ENCODE peak calls at places on chromosomes 5 and 9, in seven cellular contexts. D is upper lobe of left lung, B is esophagus muscularis mucosa, N is spleen, I is breast epithelium, A is adrenal gland, V is A549. P is an unnamed sample.
A peak's percentile ranks its signal among the peaks of the same experiment; 100 is the strongest.

GRCh38 chr5:59040804-59041201 is 457.9 kb downstream of the RAB3C start:
- DNase-seq in D (no peak), B (no peak), N (no peak), I (no peak), A (no peak), V (no peak), P (no peak)

GRCh38 chr5:67746103-67746502 is 469.5 kb upstream of the PIK3R1 start:
- DNase-seq in D (no peak), B (no peak), N (no peak), I (no peak), A (no peak), V (no peak), P (no peak)

GRCh38 chr9:84807870-84808385 is 138.4 kb downstream of the NTRK2 start:
- DNase-seq in D (no peak), B (no peak), N (no peak), I (no peak), A (no peak), V (no peak), P (no peak)

GRCh38 chr5:43042626-43043399 is 2.7 kb upstream of the ANXA2R start:
- DNase-seq in D (peak; percentile 66), B (no peak), N (peak; percentile 93), I (no peak), A (peak; percentile 82), V (no peak), P (peak; percentile 66)

GRCh38 chr5:31149072-31149471 is 44.4 kb upstream of the CDH6 start:
- DNase-seq in D (no peak), B (no peak), N (no peak), I (no peak), A (no peak), V (no peak), P (no peak)

GRCh38 chr5:125659316-125660071 is 763.7 kb upstream of the GRAMD2B start:
- DNase-seq in D (no peak), B (no peak), N (no peak), I (no peak), A (no peak), V (no peak), P (peak; percentile 81)

GRCh38 chr5:68033961-68034581 is 181.5 kb upstream of the PIK3R1 start:
- DNase-seq in D (peak; percentile 66), B (no peak), N (no peak), I (no peak), A (peak; percentile 63), V (no peak), P (peak; percentile 41)

GRCh38 chr5:181044662-181045305 is 4.7 kb downstream of the BTNL9 start:
- DNase-seq in D (peak; percentile 49), B (no peak), N (peak; percentile 38), I (no peak), A (peak; percentile 50), V (no peak), P (no peak)

GRCh38 chr9:95091971-95092320 is 225.6 kb downstream of the FANCC start:
- DNase-seq in D (no peak), B (no peak), N (no peak), I (no peak), A (no peak), V (no peak), P (no peak)

GRCh38 chr9:129675656-129676055 is 10.2 kb downstream of the PRRX2 start:
- DNase-seq in D (no peak), B (no peak), N (no peak), I (no peak), A (no peak), V (no peak), P (no peak)

GRCh38 chr5:123487298-123487697 is 24.7 kb upstream of the CSNK1G3 start:
- DNase-seq in D (no peak), B (no peak), N (no peak), I (no peak), A (no peak), V (no peak), P (peak; percentile 13)

GRCh38 chr5:1111727-1112289 is at the start of gene SLC12A7:
- DNase-seq in D (peak; percentile 79), B (no peak), N (peak; percentile 91), I (no peak), A (peak; percentile 49), V (peak; percentile 86), P (no peak)

GRCh38 chr5:6347673-6348072 is 30.7 kb downstream of the MED10 start:
- DNase-seq in D (no peak), B (no peak), N (no peak), I (no peak), A (no peak), V (no peak), P (no peak)

GRCh38 chr9:123111977-123112869 is 78.8 kb downstream of the GPR21 start:
- DNase-seq in D (no peak), B (peak; percentile 78), N (peak; percentile 79), I (no peak), A (no peak), V (no peak), P (no peak)

GRCh38 chr9:105418588-105419108 is 29.2 kb upstream of the FSD1L start:
- DNase-seq in D (no peak), B (no peak), N (no peak), I (no peak), A (no peak), V (no peak), P (no peak)

GRCh38 chr5:95296291-95296690 is 11.4 kb upstream of the MCTP1 start:
- DNase-seq in D (no peak), B (no peak), N (no peak), I (no peak), A (no peak), V (no peak), P (no peak)

GRCh38 chr9:126521551-126521950 is 92.2 kb upstream of the LMX1B start:
- DNase-seq in D (no peak), B (no peak), N (peak; percentile 44), I (no peak), A (no peak), V (no peak), P (no peak)

GRCh38 chr9:126522957-126523356 is 90.8 kb upstream of the LMX1B start:
- DNase-seq in D (no peak), B (no peak), N (peak; percentile 71), I (no peak), A (no peak), V (no peak), P (no peak)

GRCh38 chr9:126524353-126525077 is 89.2 kb upstream of the LMX1B start:
- DNase-seq in D (no peak), B (no peak), N (peak; percentile 67), I (no peak), A (no peak), V (no peak), P (no peak)

GRCh38 chr9:126521976-126522590 is 91.6 kb upstream of the LMX1B start:
- DNase-seq in D (no peak), B (no peak), N (peak; percentile 70), I (no peak), A (no peak), V (no peak), P (no peak)

GRCh38 chr9:126523621-126524111 is 90.1 kb upstream of the LMX1B start:
- DNase-seq in D (peak; percentile 74), B (no peak), N (peak; percentile 79), I (no peak), A (no peak), V (no peak), P (no peak)
- TF ChIP-seq CTCF in D (no peak), B (no peak), N (no peak), I (no peak), A (no peak), V (no peak), P (no peak)

GRCh38 chr9:107039546-107039945 is 176.6 kb downstream of the ZNF462 start:
- DNase-seq in D (no peak), B (no peak), N (no peak), I (no peak), A (no peak), V (no peak), P (no peak)

GRCh38 chr9:107029146-107029545 is 166.2 kb downstream of the ZNF462 start:
- DNase-seq in D (no peak), B (no peak), N (no peak), I (no peak), A (no peak), V (no peak), P (no peak)

GRCh38 chr9:107036367-107036766 is 173.4 kb downstream of the ZNF462 start:
- DNase-seq in D (no peak), B (no peak), N (no peak), I (no peak), A (no peak), V (no peak), P (no peak)

GRCh38 chr9:107034831-107035230 is 171.9 kb downstream of the ZNF462 start:
- DNase-seq in D (no peak), B (no peak), N (no peak), I (no peak), A (no peak), V (no peak), P (no peak)

DNA sequence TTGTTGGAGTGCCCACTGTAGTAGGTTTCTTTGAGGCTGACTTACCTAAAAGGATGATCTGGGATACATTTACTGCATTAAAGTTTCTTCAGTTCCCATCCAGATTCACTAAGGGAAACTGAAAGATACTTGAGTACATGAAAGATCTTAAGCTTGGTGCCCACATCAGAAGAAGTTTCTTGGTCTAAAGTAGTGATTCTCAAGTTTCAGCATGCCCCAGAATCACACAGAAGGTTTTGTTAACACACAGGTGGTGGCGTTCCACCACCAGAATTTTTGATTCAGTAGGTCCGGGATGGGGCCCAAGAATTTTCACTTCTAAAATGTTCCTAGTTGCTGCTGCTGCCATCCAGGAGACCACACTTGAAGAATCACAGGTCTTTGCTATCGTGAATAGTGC is 171.0 kb downstream of the ZNF462 start:
- DNase-seq in D (no peak), B (no peak), N (no peak), I (no peak), A (no peak), V (no peak), P (no peak)
- TF ChIP-seq POLR2A in D (no peak), B (no peak), N (no peak), I (no peak), A (no peak), V (no peak), P (no peak)

DNA sequence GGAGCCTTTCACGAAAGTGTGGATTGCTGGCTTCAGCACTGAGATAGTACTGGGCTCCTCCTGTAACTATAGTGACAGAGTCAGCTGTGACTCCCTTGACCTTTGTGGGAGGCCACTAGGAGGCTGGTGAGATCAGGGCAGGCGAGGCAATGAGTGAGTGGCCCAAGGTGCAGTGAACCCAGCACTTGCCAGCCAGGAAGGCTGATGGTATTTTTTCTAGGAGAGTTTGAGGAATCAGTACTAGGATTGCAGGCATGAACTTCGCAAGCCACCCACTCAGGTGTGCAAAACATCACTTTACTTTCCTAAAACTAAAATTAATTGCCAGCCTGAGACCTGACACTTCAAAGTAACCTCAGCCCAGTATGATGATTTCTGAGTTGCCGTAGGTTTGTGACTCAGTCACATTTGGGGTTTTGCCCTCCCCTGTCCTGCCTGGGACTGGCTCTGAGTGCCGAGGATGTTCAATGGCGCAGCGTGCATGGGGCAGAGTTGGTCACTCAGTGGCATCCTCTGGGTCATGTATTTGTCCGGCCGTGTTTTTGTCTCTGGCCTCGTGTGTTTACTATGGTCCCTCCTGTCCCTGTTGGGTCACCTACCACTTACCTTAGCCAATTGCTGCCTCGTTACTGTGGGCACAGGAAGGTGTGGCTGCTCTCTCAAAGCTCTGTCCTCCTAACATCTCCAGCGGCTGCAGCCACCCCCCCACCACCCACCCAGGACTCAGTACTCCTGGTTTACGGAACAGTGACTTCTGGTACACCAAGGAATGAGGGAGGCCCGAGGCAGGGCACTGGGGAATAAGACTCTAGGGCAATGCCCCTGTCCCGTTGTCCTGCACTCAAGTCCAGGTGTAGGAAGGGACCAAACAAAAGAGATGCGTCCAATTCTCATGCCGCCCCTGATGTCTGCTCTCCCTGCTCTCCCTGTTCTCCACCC is 67.2 kb downstream of the IL31RA start:
- DNase-seq in D (no peak), B (peak; percentile 80), N (no peak), I (no peak), A (no peak), V (no peak), P (no peak)
- TF ChIP-seq CTCF in D (no peak), B (no peak), N (no peak), I (no peak), A (no peak), V (no peak), P (no peak)

GRCh38 chr9:6703898-6704639 is 53.7 kb upstream of the KDM4C start:
- DNase-seq in D (peak; percentile 94), B (no peak), N (peak; percentile 96), I (peak; percentile 71), A (peak; percentile 91), V (peak; percentile 94), P (peak; percentile 74)
- TF ChIP-seq POLR2A in D (no peak), B (no peak), N (no peak), I (peak; percentile 57), A (peak; percentile 52), V (peak; percentile 90), P (peak; percentile 34)

P was measured in uterus.